ENCODE peak calls at places on chromosome 4, in eight cellular contexts. Y is body of pancreas, N is astrocyte, Q is uterus, Z is heart right ventricle, F is OCI-LY7, W is A549, L is fibroblast of lung. B is an unnamed sample.

GRCh38 chr4:1296324-1297022 is 6.8 kb downstream of the MAEA start:
- DNase-seq in Y (no peak), N (no peak), Q (no peak), Z (no peak), F (no peak), W (no peak), L (no peak), B (no peak)

GRCh38 chr4:48380583-48381167 is 39.3 kb downstream of the SLAIN2 start:
- DNase-seq in Y (no peak), N (no peak), Q (no peak), Z (no peak), F (no peak), W (no peak), L (no peak), B (no peak)

GRCh38 chr4:129059028-129059427 is 34.3 kb downstream of the SCLT1 start:
- DNase-seq in Y (no peak), N (no peak), Q (no peak), Z (no peak), F (no peak), W (no peak), L (no peak), B (no peak)

GRCh38 chr4:27702710-27703431 is 842.2 kb downstream of the STIM2 start:
- DNase-seq in Y (no peak), N (no peak), Q (no peak), Z (no peak), F (peak), W (no peak), L (peak), B (no peak)

GRCh38 chr4:25915359-25915716 is 1.3 kb downstream of the SMIM20 start:
- DNase-seq in Y (no peak), N (no peak), Q (peak), Z (peak), F (no peak), W (no peak), L (peak), B (no peak)

GRCh38 chr4:76772498-76773106 is 125.3 kb downstream of the SOWAHB start:
- DNase-seq in Y (no peak), N (peak), Q (no peak), Z (no peak), F (no peak), W (no peak), L (peak), B (no peak)

GRCh38 chr4:48129307-48130014 is 4.6 kb downstream of the TXK start:
- DNase-seq in Y (no peak), N (no peak), Q (peak), Z (no peak), F (no peak), W (peak), L (no peak), B (no peak)

GRCh38 chr4:59597536-59598232 is 1602.4 kb upstream of the ADGRL3 start:
- DNase-seq in Y (no peak), N (no peak), Q (no peak), Z (no peak), F (no peak), W (no peak), L (no peak), B (no peak)

GRCh38 chr4:1770245-1770644 is 22.8 kb upstream of the FGFR3 start:
- DNase-seq in Y (no peak), N (no peak), Q (no peak), Z (no peak), F (no peak), W (no peak), L (no peak), B (no peak)

GRCh38 chr4:184422378-184422777 is 52.0 kb downstream of the IRF2 start:
- DNase-seq in Y (no peak), N (no peak), Q (no peak), Z (no peak), F (no peak), W (no peak), L (no peak), B (no peak)

GRCh38 chr4:184421558-184422155 is 52.7 kb downstream of the IRF2 start:
- DNase-seq in Y (no peak), N (no peak), Q (no peak), Z (no peak), F (no peak), W (no peak), L (no peak), B (no peak)

GRCh38 chr4:184419976-184420375 is 54.4 kb downstream of the IRF2 start:
- DNase-seq in Y (no peak), N (no peak), Q (no peak), Z (no peak), F (no peak), W (no peak), L (no peak), B (no peak)

GRCh38 chr4:184420881-184421416 is 53.4 kb downstream of the IRF2 start:
- DNase-seq in Y (no peak), N (no peak), Q (no peak), Z (no peak), F (peak), W (no peak), L (no peak), B (no peak)

DNA sequence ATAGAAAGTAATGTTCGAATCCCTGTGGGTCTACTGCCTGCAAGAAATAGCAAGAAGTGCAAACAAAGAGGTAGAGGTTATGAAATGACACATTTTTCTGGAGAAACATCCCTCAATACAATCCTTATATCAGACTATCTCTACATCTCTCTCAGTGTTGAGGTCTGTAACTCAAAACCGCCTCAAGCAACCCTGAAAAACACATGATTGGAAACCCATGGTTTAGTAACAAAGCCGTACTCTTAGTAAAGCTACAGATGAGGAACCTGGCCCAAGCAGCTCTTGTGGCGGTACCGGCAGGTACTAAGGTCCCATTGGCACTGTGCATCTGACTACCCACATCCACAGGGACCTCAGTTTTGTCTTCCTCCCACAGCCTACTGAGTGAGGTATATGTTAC is 53.9 kb downstream of the IRF2 start:
- DNase-seq in Y (no peak), N (no peak), Q (no peak), Z (no peak), F (no peak), W (no peak), L (no peak), B (no peak)
- H3K4me3 ChIP-seq in Y (no peak), N (no peak), Q (no peak), Z (no peak), F (no peak), W (no peak), L (no peak), B (no peak)

GRCh38 chr4:10107111-10108091 is 9.2 kb downstream of the WDR1 start:
- DNase-seq in Y (no peak), N (no peak), Q (no peak), Z (no peak), F (no peak), W (no peak), L (peak), B (no peak)
- H3K27ac ChIP-seq in Y (no peak), N (peak), Q (peak), Z (peak), F (no peak), W (peak), L (peak), B (no peak)

GRCh38 chr4:108650212-108651067 is at the start of gene OSTC:
- DNase-seq in Y (peak), N (peak), Q (peak), Z (peak), F (peak), W (peak), L (peak), B (peak)
- TF ChIP-seq CTCF in Y (no peak), N (no peak), Q (no peak), Z (peak), F (peak), W (no peak), L (peak), B (peak)

DNA sequence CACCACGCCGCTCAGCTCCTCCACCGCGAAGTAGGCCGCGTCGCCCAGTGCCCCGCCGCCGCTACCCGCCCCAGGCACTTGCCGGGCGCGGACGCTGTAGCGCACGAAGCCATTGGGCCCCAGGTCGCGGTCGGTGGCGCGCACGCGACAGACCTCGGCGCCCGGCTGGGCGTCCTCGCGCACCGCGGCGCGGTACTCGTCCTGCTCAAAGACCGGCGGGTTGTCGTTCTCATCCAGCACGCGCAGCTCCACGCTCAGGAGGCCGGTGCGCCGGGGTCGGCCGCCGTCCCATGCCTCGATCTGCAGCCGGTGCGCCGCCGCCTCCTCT is 1.4 kb downstream of the DCHS2 start:
- DNase-seq in Y (no peak), N (no peak), Q (no peak), Z (no peak), F (no peak), W (no peak), L (no peak), B (no peak)
- H3K4me3 ChIP-seq in Y (no peak), N (no peak), Q (peak), Z (no peak), F (no peak), W (no peak), L (no peak), B (no peak)

GRCh38 chr4:7357296-7357680 is 77.4 kb downstream of the PSAPL1 start:
- DNase-seq in Y (no peak), N (no peak), Q (no peak), Z (no peak), F (no peak), W (no peak), L (no peak), B (no peak)
- H3K27ac ChIP-seq in Y (no peak), N (no peak), Q (no peak), Z (no peak), F (no peak), W (peak), L (no peak), B (no peak)

DNA sequence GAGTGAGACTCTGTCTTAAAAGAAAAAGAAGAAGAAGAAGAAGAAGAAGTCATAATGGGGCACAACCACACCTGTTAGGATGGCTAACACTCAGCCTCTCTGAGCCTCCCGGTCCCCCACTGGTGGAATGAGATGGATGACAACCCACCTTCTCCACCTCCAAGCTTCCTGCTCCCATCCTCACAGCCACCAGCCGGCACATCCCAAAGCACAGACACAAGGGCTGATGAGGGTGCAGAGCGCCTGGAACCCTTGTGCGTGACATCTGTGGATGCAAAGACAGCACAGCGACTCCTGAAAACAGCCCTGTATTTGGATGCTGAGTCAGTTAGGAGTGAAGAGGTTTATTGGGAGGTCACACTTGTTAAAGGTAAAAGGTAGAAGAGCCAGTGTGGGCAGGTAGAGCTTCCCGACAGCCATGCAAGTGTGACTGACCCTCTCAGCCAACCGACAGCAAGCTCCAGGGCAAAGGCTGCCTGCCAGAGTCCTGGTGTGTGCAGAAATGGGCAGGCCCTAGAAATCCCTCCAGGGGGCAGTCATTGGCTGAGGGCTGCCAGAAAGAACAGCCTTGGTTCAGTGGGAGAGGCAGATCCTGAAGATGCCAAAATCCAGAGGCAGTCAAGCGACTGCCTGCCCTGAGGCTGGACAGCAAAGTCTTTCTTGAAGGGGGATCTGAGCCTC is 26.6 kb upstream of the MAN2B2 start:
- DNase-seq in Y (no peak), N (no peak), Q (no peak), Z (peak), F (peak), W (peak), L (peak), B (no peak)
- TF ChIP-seq CTCF in Y (no peak), N (no peak), Q (no peak), Z (peak), F (peak), W (no peak), L (no peak), B (peak)

B was measured in DND-41.